ENCODE peak calls at places on chromosome 15, in seven cellular contexts. R is suprapubic skin; I is left ventricle myocardium inferior; G is cortex of kidney; V is CD4-positive, alpha-beta memory T cell; O is anterior cingulate cortex; E is COR-L47. J is an unnamed sample.

GRCh38 chr15:55530861-55531313 is 22.9 kb upstream of the DNAAF4 start:
- DNase-seq in I (no peak), V (no peak), R (no peak), G (no peak), O (no peak), E (no peak), J (no peak)

GRCh38 chr15:94239474-94239873 is 8.1 kb downstream of the MCTP2 start:
- DNase-seq in I (no peak), O (no peak), V (no peak), G (no peak), E (no peak), R (no peak), J (no peak)

GRCh38 chr15:66124626-66125025 is 128.9 kb downstream of the MEGF11 start:
- DNase-seq in O (no peak), G (no peak), R (no peak), E (peak), V (no peak), I (no peak), J (no peak)

GRCh38 chr15:38707802-38708671 is 143.4 kb upstream of the RASGRP1 start:
- DNase-seq in G (no peak), R (no peak), O (no peak), I (no peak), V (peak), E (no peak), J (no peak)

GRCh38 chr15:68691667-68692066 is 112.9 kb downstream of the CORO2B start:
- DNase-seq in R (no peak), G (no peak), O (no peak), I (no peak), V (no peak), E (peak), J (no peak)

GRCh38 chr15:85974348-85974705 is 105.3 kb upstream of the AGBL1 start:
- DNase-seq in I (no peak), E (no peak), O (no peak), R (no peak), G (no peak), V (no peak), J (no peak)

GRCh38 chr15:85318048-85318731 is 62.2 kb upstream of the AKAP13 start:
- DNase-seq in G (no peak), V (peak), R (no peak), O (no peak), I (no peak), E (peak), J (no peak)

GRCh38 chr15:55627730-55628368 is 39.7 kb upstream of the PYGO1 start:
- DNase-seq in I (no peak), E (no peak), O (no peak), V (no peak), G (no peak), R (peak), J (peak)

GRCh38 chr15:92909131-92909781 is 9.1 kb downstream of the CHD2 start:
- DNase-seq in E (no peak), I (no peak), R (no peak), G (no peak), O (no peak), V (no peak), J (no peak)

GRCh38 chr15:90789496-90789895 is 72.3 kb downstream of the BLM start:
- DNase-seq in V (no peak), G (no peak), O (no peak), I (no peak), E (peak), R (no peak), J (no peak)

GRCh38 chr15:78055923-78056713 is 21.4 kb downstream of the TBC1D2B start:
- DNase-seq in R (no peak), V (peak), I (no peak), O (no peak), G (no peak), E (no peak), J (no peak)

GRCh38 chr15:48842501-48842900 is 31.6 kb upstream of the CEP152 start:
- DNase-seq in O (no peak), I (no peak), R (no peak), E (peak), V (no peak), G (no peak), J (no peak)

GRCh38 chr15:49832421-49832980 is 211.7 kb downstream of the DTWD1 start:
- DNase-seq in E (peak), O (no peak), R (no peak), I (no peak), G (no peak), V (no peak), J (no peak)

GRCh38 chr15:97972366-97972765 is 11.9 kb downstream of the ARRDC4 start:
- DNase-seq in O (no peak), G (no peak), I (no peak), E (no peak), V (no peak), R (no peak), J (no peak)

GRCh38 chr15:92801412-92801773 is 98.7 kb upstream of the CHD2 start:
- DNase-seq in R (no peak), O (no peak), E (no peak), V (no peak), I (no peak), G (no peak), J (no peak)

GRCh38 chr15:91553455-91553854 is 300.1 kb upstream of the SLCO3A1 start:
- DNase-seq in R (no peak), I (no peak), O (no peak), V (no peak), G (no peak), E (peak), J (no peak)

J was measured in psoas muscle.